ENCODE peak calls at places on chromosomes 16 and 17, in nine cellular contexts. F is MCF 10A; S is NCI-H1436 treated with DMSO at 0.1 percent for 48 hours; N is BJ; A is lung microvascular endothelial cell; T is Panc1; W is mucosa of descending colon; C is stimulated activated CD4-positive, alpha-beta T cell treated with anti-CD3 and anti-CD28 coated beads, TNF-alpha, amount 100 ng/mL, for 48 hours; U is aorta. B is an unnamed sample.

GRCh38 chr17:19986941-19987714 is 9.5 kb upstream of the AKAP10 start:
- DNase-seq in S (no peak), W (no peak), C (no peak), A (no peak), T (no peak), N (no peak), F (no peak), U (no peak), B (no peak)

GRCh38 chr16:79543219-79543618 is 57.3 kb downstream of the MAF start:
- DNase-seq in S (no peak), N (no peak), U (no peak), A (no peak), T (no peak), F (no peak), C (no peak), W (no peak), B (no peak)

GRCh38 chr17:63442549-63443035 is 3.5 kb downstream of the CYB561 start:
- DNase-seq in W (no peak), A (no peak), F (no peak), N (no peak), C (no peak), S (no peak), T (no peak), U (peak), B (peak)

GRCh38 chr16:51150159-51150893 is 744 bp downstream of the SALL1 start:
- DNase-seq in W (no peak), N (no peak), F (no peak), U (no peak), T (no peak), A (no peak), S (no peak), C (no peak), B (no peak)

GRCh38 chr16:27515874-27516353 is 33.8 kb downstream of the GTF3C1 start:
- DNase-seq in U (no peak), S (no peak), A (peak), W (no peak), N (no peak), T (no peak), C (no peak), F (peak), B (peak)

GRCh38 chr17:10041916-10042588 is 137.0 kb upstream of the RCVRN start:
- DNase-seq in S (no peak), A (no peak), W (no peak), F (no peak), N (no peak), C (no peak), U (no peak), T (no peak), B (no peak)

GRCh38 chr16:88383401-88384221 is 852 bp downstream of the ZNF469 start:
- DNase-seq in W (peak), U (peak), T (no peak), S (no peak), N (no peak), C (no peak), A (peak), F (no peak), B (no peak)

GRCh38 chr17:17570207-17570797 is 21.2 kb downstream of the PEMT start:
- DNase-seq in U (no peak), F (peak), T (no peak), A (peak), W (peak), S (no peak), N (no peak), C (no peak), B (no peak)

GRCh38 chr17:76973040-76973439 is 104.8 kb downstream of the MGAT5B start:
- DNase-seq in C (no peak), F (no peak), U (no peak), N (no peak), W (no peak), S (no peak), A (no peak), T (no peak), B (no peak)

GRCh38 chr17:19454074-19454473 is 43.0 kb downstream of the RNF112 start:
- DNase-seq in A (no peak), U (no peak), T (no peak), N (no peak), F (no peak), S (no peak), W (no peak), C (no peak), B (no peak)

GRCh38 chr16:47777191-47777590 is 316.1 kb downstream of the PHKB start:
- DNase-seq in T (no peak), S (no peak), W (no peak), N (peak), C (no peak), U (no peak), A (no peak), F (peak), B (no peak)

GRCh38 chr17:4304417-4305027 is 40.7 kb upstream of the ANKFY1 start:
- DNase-seq in U (peak), A (peak), N (no peak), C (peak), T (no peak), S (no peak), F (peak), W (no peak), B (peak)

GRCh38 chr17:48610282-48611211 is at the start of gene HOXB7:
- DNase-seq in T (no peak), N (no peak), S (no peak), F (no peak), U (peak), W (peak), C (no peak), A (peak), B (no peak)

GRCh38 chr17:78272181-78272913 is 40.9 kb downstream of the TMEM235 start:
- DNase-seq in T (no peak), U (peak), W (peak), C (no peak), S (no peak), N (no peak), F (peak), A (no peak), B (no peak)

GRCh38 chr16:17836868-17837602 is 366.3 kb upstream of the XYLT1 start:
- DNase-seq in S (no peak), T (peak), F (peak), C (no peak), A (no peak), N (peak), U (no peak), W (no peak), B (no peak)

GRCh38 chr16:80602894-80603293 is 62.1 kb downstream of the DYNLRB2 start:
- DNase-seq in U (no peak), W (no peak), S (no peak), F (no peak), N (no peak), A (peak), T (no peak), C (no peak), B (no peak)

GRCh38 chr17:49901460-49902331 is 53.8 kb upstream of the TAC4 start:
- DNase-seq in N (no peak), W (no peak), T (no peak), C (no peak), S (no peak), U (no peak), F (no peak), A (no peak), B (no peak)

GRCh38 chr16:29881050-29881449 is 18.0 kb upstream of the CDIPT start:
- DNase-seq in W (no peak), C (no peak), S (no peak), F (no peak), A (no peak), T (no peak), N (no peak), U (no peak), B (no peak)

GRCh38 chr16:11052080-11052808 is 107.9 kb downstream of the CLEC16A start:
- DNase-seq in U (no peak), F (no peak), N (no peak), S (no peak), T (no peak), C (peak), A (no peak), W (no peak), B (no peak)

GRCh38 chr16:14133907-14134306 is 62.8 kb downstream of the MRTFB start:
- DNase-seq in A (no peak), U (no peak), F (no peak), T (no peak), S (no peak), N (no peak), W (no peak), C (no peak), B (no peak)

GRCh38 chr16:11880047-11880446 is 28.7 kb upstream of the RSL1D1 start:
- DNase-seq in C (no peak), A (no peak), W (no peak), S (no peak), T (no peak), N (no peak), U (no peak), F (peak), B (no peak)

GRCh38 chr17:66255527-66255971 is 26.3 kb upstream of the APOH start:
- DNase-seq in A (no peak), N (no peak), T (no peak), F (no peak), U (no peak), S (no peak), C (no peak), W (no peak), B (no peak)

GRCh38 chr17:81484195-81484979 is 28.2 kb downstream of the ACTG1 start:
- DNase-seq in F (peak), T (no peak), N (no peak), A (peak), C (peak), U (peak), W (peak), S (no peak), B (peak)

GRCh38 chr17:2215616-2216364 is 87.8 kb downstream of the SMG6 start:
- DNase-seq in C (peak), F (no peak), A (peak), U (peak), S (no peak), N (peak), W (peak), T (no peak), B (peak)

GRCh38 chr17:1211287-1211686 is 31.5 kb upstream of the ABR start:
- DNase-seq in N (no peak), C (no peak), A (no peak), S (no peak), U (no peak), W (no peak), F (no peak), T (no peak), B (no peak)

GRCh38 chr16:73846292-73846849 is 450.2 kb upstream of the PSMD7 start:
- DNase-seq in T (no peak), F (no peak), A (no peak), S (no peak), C (no peak), W (no peak), N (no peak), U (no peak), B (no peak)

GRCh38 chr16:79369796-79370195 is 230.7 kb downstream of the MAF start:
- DNase-seq in T (no peak), C (no peak), A (no peak), W (no peak), F (peak), U (no peak), N (no peak), S (no peak), B (no peak)

GRCh38 chr17:35313875-35314409 is 59.5 kb downstream of the SLFN11 start:
- DNase-seq in S (no peak), U (peak), N (no peak), C (no peak), T (no peak), F (peak), A (no peak), W (peak), B (no peak)

GRCh38 chr16:6576646-6577045 is 756.0 kb upstream of the RBFOX1 start:
- DNase-seq in U (no peak), T (no peak), W (no peak), A (no peak), C (no peak), S (no peak), N (no peak), F (no peak), B (no peak)

GRCh38 chr16:81624718-81625543 is 154.2 kb upstream of the PLCG2 start:
- DNase-seq in U (no peak), W (no peak), A (peak), T (no peak), F (peak), S (peak), N (no peak), C (no peak), B (no peak)

GRCh38 chr17:33234930-33235685 is 58.0 kb downstream of the ASIC2 start:
- DNase-seq in T (peak), A (peak), F (peak), C (peak), S (no peak), U (peak), N (peak), W (no peak), B (no peak)

GRCh38 chr17:65727243-65727642 is 165.8 kb upstream of the AXIN2 start:
- DNase-seq in N (no peak), T (no peak), F (no peak), A (no peak), W (no peak), C (no peak), S (no peak), U (no peak), B (no peak)

GRCh38 chr16:86353185-86353584 is 157.1 kb upstream of the FOXF1 start:
- DNase-seq in S (no peak), F (peak), A (peak), U (no peak), W (no peak), N (no peak), T (no peak), C (no peak), B (no peak)

GRCh38 chr17:76145231-76146052 is 4.4 kb upstream of the FOXJ1 start:
- DNase-seq in C (no peak), S (no peak), A (no peak), N (no peak), W (no peak), F (no peak), T (no peak), U (peak), B (peak)

GRCh38 chr16:58456193-58456592 is 43.8 kb upstream of the NDRG4 start:
- DNase-seq in S (no peak), A (no peak), N (no peak), T (no peak), F (no peak), C (no peak), U (no peak), W (no peak), B (no peak)

GRCh38 chr17:8137645-8138342 is 13.9 kb upstream of the HES7 start:
- DNase-seq in N (no peak), U (peak), S (no peak), F (no peak), W (no peak), T (no peak), A (no peak), C (no peak), B (no peak)

B was measured in Kasumi-1.